ENCODE peak calls at places on chromosomes 1 and 21, in seven cellular contexts. R, H, J, A, M, O and S are unnamed samples.

GRCh38 chr1:85801520-85801919 is 93.3 kb upstream of the ZNHIT6 start:
- DNase-seq in R (no peak), H (no peak), J (no peak), A (no peak), M (no peak), O (no peak), S (no peak)

GRCh38 chr1:155466996-155467395 is 95.6 kb downstream of the ASH1L start:
- DNase-seq in R (peak; percentile 57), H (no peak), J (no peak), A (no peak), M (no peak), O (no peak), S (no peak)

GRCh38 chr1:42735477-42736105 is 4.4 kb downstream of the CLDN19 start:
- DNase-seq in R (no peak), H (no peak), J (no peak), A (no peak), M (peak; percentile 42), O (no peak), S (no peak)

GRCh38 chr1:160711528-160712311 is at the start of gene CD48:
- DNase-seq in R (no peak), H (no peak), J (no peak), A (no peak), M (no peak), O (no peak), S (no peak)

GRCh38 chr1:55774446-55774845 is 559.3 kb upstream of the USP24 start:
- DNase-seq in R (no peak), H (no peak), J (no peak), A (no peak), M (no peak), O (no peak), S (no peak)

GRCh38 chr1:63557365-63557987 is 34.2 kb downstream of the EFCAB7 start:
- DNase-seq in R (peak; percentile 52), H (no peak), J (peak; percentile 83), A (peak; percentile 34), M (peak; percentile 19), O (no peak), S (peak; percentile 35)

GRCh38 chr1:155226188-155226909 is 17.9 kb downstream of the MTX1 start:
- DNase-seq in R (peak; percentile 91), H (no peak), J (peak; percentile 96), A (peak; percentile 69), M (peak; percentile 60), O (no peak), S (peak; percentile 71)

GRCh38 chr1:41013812-41014211 is 7.7 kb downstream of the SLFNL1 start:
- DNase-seq in R (peak; percentile 95), H (no peak), J (no peak), A (no peak), M (no peak), O (no peak), S (no peak)

GRCh38 chr1:8238141-8239038 is 79.5 kb upstream of the SLC45A1 start:
- DNase-seq in R (peak; percentile 71), H (no peak), J (peak; percentile 28), A (no peak), M (no peak), O (no peak), S (no peak)

GRCh38 chr1:116288201-116288598 is 84.8 kb upstream of the ATP1A1 start:
- DNase-seq in R (no peak), H (peak; percentile 57), J (no peak), A (no peak), M (no peak), O (no peak), S (no peak)

GRCh38 chr1:64038965-64039926 is 164.2 kb upstream of the UBE2U start:
- DNase-seq in R (peak; percentile 84), H (no peak), J (peak; percentile 72), A (no peak), M (peak; percentile 61), O (no peak), S (peak; percentile 15)

GRCh38 chr21:37563641-37564340 is 197.2 kb downstream of the DYRK1A start:
- DNase-seq in R (peak; percentile 93), H (peak; percentile 70), J (peak; percentile 95), A (peak; percentile 99), M (peak; percentile 97), O (peak; percentile 85), S (peak; percentile 79)

GRCh38 chr1:86928819-86929218 is 14.4 kb downstream of the HS2ST1 start:
- DNase-seq in R (no peak), H (no peak), J (no peak), A (no peak), M (no peak), O (no peak), S (no peak)

GRCh38 chr1:32487182-32487581 is 22.3 kb downstream of the ZBTB8B start:
- DNase-seq in R (peak; percentile 34), H (no peak), J (no peak), A (no peak), M (no peak), O (no peak), S (no peak)

GRCh38 chr1:233269656-233270055 is 25.9 kb downstream of the PCNX2 start:
- DNase-seq in R (no peak), H (no peak), J (no peak), A (no peak), M (no peak), O (no peak), S (no peak)

GRCh38 chr21:38768385-38769071 is 37.2 kb upstream of the ETS2 start:
- DNase-seq in R (no peak), H (no peak), J (no peak), A (peak; percentile 24), M (no peak), O (no peak), S (no peak)
- TF ChIP-seq POLR2AphosphoS5 in R (no peak), H (no peak), J (no peak), A (no peak), M (no peak), O (no peak), S (no peak)

DNA sequence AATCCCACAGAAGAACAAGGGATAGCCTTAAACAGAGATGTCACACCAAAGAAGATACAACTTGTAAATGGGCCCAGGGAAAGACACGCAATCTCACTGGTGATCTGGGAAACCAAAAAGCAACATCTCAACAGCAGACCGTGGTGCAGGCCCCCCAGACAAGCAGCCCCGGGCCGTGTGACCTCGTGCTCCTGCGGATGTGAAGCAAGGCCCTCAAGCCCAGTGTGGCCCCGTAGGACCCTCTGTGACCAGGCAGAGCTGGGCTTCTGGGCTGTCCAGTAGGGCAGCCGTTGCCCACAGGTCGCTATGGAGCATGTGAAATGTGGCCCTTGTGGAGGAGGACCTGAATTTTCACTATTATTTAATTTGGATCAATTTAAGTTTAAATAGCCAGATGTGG is 34.9 kb upstream of the TMEM52 start:
- DNase-seq in R (no peak), H (no peak), J (no peak), A (no peak), M (no peak), O (no peak), S (no peak)
- H2AFZ ChIP-seq in R (no peak overlapping the region), H (no peak overlapping the region), J (no peak overlapping the region), A (no peak overlapping the region), M (no peak overlapping the region), O (no peak overlapping the region), S (no peak overlapping the region)

GRCh38 chr1:94047914-94048313 is 73.0 kb downstream of the ABCA4 start:
- DNase-seq in R (no peak), H (no peak), J (no peak), A (no peak), M (no peak), O (no peak), S (no peak)

GRCh38 chr1:94049791-94050190 is 71.2 kb downstream of the ABCA4 start:
- DNase-seq in R (no peak), H (no peak), J (no peak), A (no peak), M (no peak), O (no peak), S (no peak)

GRCh38 chr1:94050263-94050662 is 70.7 kb downstream of the ABCA4 start:
- DNase-seq in R (no peak), H (no peak), J (no peak), A (no peak), M (no peak), O (no peak), S (no peak)

GRCh38 chr1:94050675-94051074 is 70.3 kb downstream of the ABCA4 start:
- DNase-seq in R (no peak), H (no peak), J (no peak), A (no peak), M (no peak), O (no peak), S (no peak)

GRCh38 chr1:94048413-94049164 is 72.4 kb downstream of the ABCA4 start:
- DNase-seq in R (peak; percentile 98), H (no peak), J (peak; percentile 49), A (no peak), M (no peak), O (no peak), S (no peak)
- TF ChIP-seq POLR2AphosphoS5 in R (peak; percentile 76), H (no peak), J (no peak), A (no peak), M (no peak), O (no peak), S (no peak)

GRCh38 chr1:93844262-93845045 is 34.6 kb downstream of the DNTTIP2 start:
- DNase-seq in R (peak; percentile 83), H (peak; percentile 34), J (peak; percentile 85), A (peak; percentile 67), M (peak; percentile 64), O (no peak), S (peak; percentile 55)

GRCh38 chr1:93847811-93848288 is 31.2 kb downstream of the DNTTIP2 start:
- DNase-seq in R (no peak), H (no peak), J (peak; percentile 88), A (peak; percentile 71), M (peak; percentile 77), O (no peak), S (peak; percentile 72)

GRCh38 chr1:93846929-93847810 is 31.8 kb downstream of the DNTTIP2 start:
- DNase-seq in R (peak; percentile 96), H (peak; percentile 92), J (peak; percentile 85), A (peak; percentile 63), M (peak; percentile 89), O (peak; percentile 80), S (peak; percentile 81)

GRCh38 chr1:93846151-93846928 is 32.7 kb downstream of the DNTTIP2 start:
- DNase-seq in R (peak; percentile 83), H (no peak), J (peak; percentile 94), A (peak; percentile 81), M (peak; percentile 90), O (no peak), S (peak; percentile 53)

GRCh38 chr1:93845554-93846150 is 33.4 kb downstream of the DNTTIP2 start:
- DNase-seq in R (peak; percentile 90), H (no peak), J (peak; percentile 78), A (no peak), M (no peak), O (no peak), S (no peak)
- H2AFZ ChIP-seq in R (peak overlapping the region; percentile 26), H (peak overlapping the region; percentile 96), J (peak overlapping the region; percentile 82), A (peak overlapping the region; percentile 100), M (peak overlapping the region; percentile 78), O (peak overlapping the region; percentile 30), S (peak overlapping the region; percentile 58)